ENCODE peak calls at places on chromosomes 12 and 14, in nine cellular contexts. One of them, this sample, is unnamed.

GRCh38 chr14:58638231-58639205 is 756 bp downstream of the DACT1 start:
- DNase-seq in choroid plexus epithelial cell: peak
- DNase-seq in MM.1S: no peak
- DNase-seq in fibroblast of villous mesenchyme: peak
- DNase-seq in fibroblast of lung: peak
- DNase-seq in transverse colon: peak
- DNase-seq in ovary: peak
- DNase-seq in AG04450: no peak
- DNase-seq in GM12865: peak
- DNase-seq in this sample: no peak

GRCh38 chr12:46209165-46209564 is 59.7 kb downstream of the SLC38A1 start:
- DNase-seq in GM12865: no peak
- DNase-seq in fibroblast of lung: peak
- DNase-seq in choroid plexus epithelial cell: peak
- DNase-seq in ovary: no peak
- DNase-seq in AG04450: no peak
- DNase-seq in MM.1S: no peak
- DNase-seq in transverse colon: no peak
- DNase-seq in fibroblast of villous mesenchyme: peak
- DNase-seq in this sample: no peak

GRCh38 chr14:90536092-90536491 is 139.3 kb downstream of the CALM1 start:
- DNase-seq in choroid plexus epithelial cell: no peak
- DNase-seq in MM.1S: no peak
- DNase-seq in GM12865: no peak
- DNase-seq in transverse colon: no peak
- DNase-seq in fibroblast of lung: peak
- DNase-seq in fibroblast of villous mesenchyme: peak
- DNase-seq in ovary: peak
- DNase-seq in AG04450: no peak
- DNase-seq in this sample: no peak

GRCh38 chr14:96256420-96256819 is 410 bp downstream of the BDKRB1 start:
- DNase-seq in AG04450: no peak
- DNase-seq in MM.1S: no peak
- DNase-seq in choroid plexus epithelial cell: no peak
- DNase-seq in GM12865: no peak
- DNase-seq in fibroblast of villous mesenchyme: peak
- DNase-seq in transverse colon: no peak
- DNase-seq in ovary: no peak
- DNase-seq in fibroblast of lung: no peak
- DNase-seq in this sample: no peak

GRCh38 chr14:73173092-73173735 is 36.9 kb downstream of the PSEN1 start:
- DNase-seq in MM.1S: peak
- DNase-seq in AG04450: peak
- DNase-seq in transverse colon: no peak
- DNase-seq in fibroblast of lung: peak
- DNase-seq in fibroblast of villous mesenchyme: peak
- DNase-seq in GM12865: peak
- DNase-seq in choroid plexus epithelial cell: peak
- DNase-seq in ovary: no peak
- DNase-seq in this sample: peak

GRCh38 chr14:21514341-21514740 is 3.2 kb upstream of the METTL3 start:
- DNase-seq in fibroblast of lung: no peak
- DNase-seq in fibroblast of villous mesenchyme: no peak
- DNase-seq in choroid plexus epithelial cell: no peak
- DNase-seq in transverse colon: no peak
- DNase-seq in AG04450: no peak
- DNase-seq in MM.1S: no peak
- DNase-seq in ovary: no peak
- DNase-seq in GM12865: no peak
- DNase-seq in this sample: no peak

GRCh38 chr14:69004731-69005431 is 25.8 kb upstream of the ACTN1 start:
- DNase-seq in transverse colon: no peak
- DNase-seq in AG04450: no peak
- DNase-seq in ovary: no peak
- DNase-seq in fibroblast of lung: peak
- DNase-seq in choroid plexus epithelial cell: no peak
- DNase-seq in MM.1S: no peak
- DNase-seq in fibroblast of villous mesenchyme: no peak
- DNase-seq in GM12865: no peak
- DNase-seq in this sample: no peak

GRCh38 chr14:54314365-54315134 is 82.3 kb upstream of the CDKN3 start:
- DNase-seq in MM.1S: no peak
- DNase-seq in AG04450: no peak
- DNase-seq in GM12865: no peak
- DNase-seq in ovary: no peak
- DNase-seq in transverse colon: no peak
- DNase-seq in fibroblast of lung: no peak
- DNase-seq in choroid plexus epithelial cell: no peak
- DNase-seq in fibroblast of villous mesenchyme: no peak
- DNase-seq in this sample: no peak

GRCh38 chr14:71354801-71355200 is 447.5 kb downstream of the PCNX1 start:
- DNase-seq in transverse colon: no peak
- DNase-seq in AG04450: no peak
- DNase-seq in fibroblast of lung: peak
- DNase-seq in choroid plexus epithelial cell: no peak
- DNase-seq in MM.1S: no peak
- DNase-seq in fibroblast of villous mesenchyme: no peak
- DNase-seq in GM12865: no peak
- DNase-seq in ovary: no peak
- DNase-seq in this sample: no peak

GRCh38 chr14:34119107-34119858 is 168.4 kb upstream of the EGLN3 start:
- DNase-seq in fibroblast of villous mesenchyme: no peak
- DNase-seq in ovary: no peak
- DNase-seq in GM12865: no peak
- DNase-seq in MM.1S: no peak
- DNase-seq in choroid plexus epithelial cell: no peak
- DNase-seq in AG04450: no peak
- DNase-seq in transverse colon: no peak
- DNase-seq in fibroblast of lung: no peak
- DNase-seq in this sample: no peak

GRCh38 chr12:112930350-112930749 is 7.9 kb upstream of the OAS3 start:
- DNase-seq in ovary: no peak
- DNase-seq in GM12865: no peak
- DNase-seq in choroid plexus epithelial cell: no peak
- DNase-seq in transverse colon: no peak
- DNase-seq in AG04450: no peak
- DNase-seq in fibroblast of villous mesenchyme: no peak
- DNase-seq in fibroblast of lung: no peak
- DNase-seq in MM.1S: no peak
- DNase-seq in this sample: no peak

GRCh38 chr14:61477845-61478438 is 156.6 kb downstream of the PRKCH start:
- DNase-seq in choroid plexus epithelial cell: peak
- DNase-seq in fibroblast of lung: peak
- DNase-seq in GM12865: peak
- DNase-seq in ovary: peak
- DNase-seq in transverse colon: peak
- DNase-seq in AG04450: no peak
- DNase-seq in MM.1S: no peak
- DNase-seq in fibroblast of villous mesenchyme: peak
- DNase-seq in this sample: no peak

GRCh38 chr12:108980831-108981618 is 39.8 kb downstream of the SVOP start:
- DNase-seq in choroid plexus epithelial cell: peak
- DNase-seq in MM.1S: no peak
- DNase-seq in AG04450: no peak
- DNase-seq in ovary: no peak
- DNase-seq in fibroblast of lung: peak
- DNase-seq in GM12865: no peak
- DNase-seq in fibroblast of villous mesenchyme: no peak
- DNase-seq in transverse colon: no peak
- DNase-seq in this sample: peak

GRCh38 chr12:5964913-5965900 is 20.1 kb upstream of the ANO2 start:
- DNase-seq in choroid plexus epithelial cell: peak
- DNase-seq in transverse colon: no peak
- DNase-seq in GM12865: no peak
- DNase-seq in ovary: no peak
- DNase-seq in MM.1S: no peak
- DNase-seq in AG04450: no peak
- DNase-seq in fibroblast of lung: no peak
- DNase-seq in fibroblast of villous mesenchyme: no peak
- DNase-seq in this sample: no peak

GRCh38 chr14:69682607-69683263 is 71.3 kb downstream of the SUSD6 start:
- DNase-seq in GM12865: peak
- DNase-seq in choroid plexus epithelial cell: no peak
- DNase-seq in ovary: no peak
- DNase-seq in fibroblast of lung: no peak
- DNase-seq in AG04450: no peak
- DNase-seq in transverse colon: no peak
- DNase-seq in MM.1S: peak
- DNase-seq in fibroblast of villous mesenchyme: no peak
- DNase-seq in this sample: no peak

GRCh38 chr12:64895541-64895940 is 71.1 kb downstream of the TBC1D30 start:
- DNase-seq in AG04450: no peak
- DNase-seq in fibroblast of villous mesenchyme: peak
- DNase-seq in choroid plexus epithelial cell: peak
- DNase-seq in ovary: no peak
- DNase-seq in transverse colon: no peak
- DNase-seq in GM12865: no peak
- DNase-seq in MM.1S: no peak
- DNase-seq in fibroblast of lung: peak
- DNase-seq in this sample: no peak

GRCh38 chr12:52305921-52306705 is 14.8 kb upstream of the KRT81 start:
- DNase-seq in MM.1S: no peak
- DNase-seq in GM12865: no peak
- DNase-seq in fibroblast of lung: no peak
- DNase-seq in transverse colon: no peak
- DNase-seq in AG04450: no peak
- DNase-seq in fibroblast of villous mesenchyme: no peak
- DNase-seq in ovary: no peak
- DNase-seq in choroid plexus epithelial cell: no peak
- DNase-seq in this sample: no peak
- TF ChIP-seq CTCF in MM.1S: peak
- TF ChIP-seq CTCF in GM12865: peak
- TF ChIP-seq CTCF in fibroblast of lung: peak
- TF ChIP-seq CTCF in transverse colon: no peak
- TF ChIP-seq CTCF in AG04450: peak
- TF ChIP-seq CTCF in fibroblast of villous mesenchyme: peak
- TF ChIP-seq CTCF in ovary: no peak
- TF ChIP-seq CTCF in choroid plexus epithelial cell: peak
- TF ChIP-seq CTCF in this sample: peak

GRCh38 chr12:79414252-79414651 is 276.5 kb downstream of the PAWR start:
- DNase-seq in fibroblast of villous mesenchyme: no peak
- DNase-seq in choroid plexus epithelial cell: no peak
- DNase-seq in transverse colon: peak
- DNase-seq in ovary: no peak
- DNase-seq in GM12865: no peak
- DNase-seq in AG04450: no peak
- DNase-seq in MM.1S: no peak
- DNase-seq in fibroblast of lung: no peak
- DNase-seq in this sample: no peak
- H3K4me3 ChIP-seq in fibroblast of villous mesenchyme: no peak
- H3K4me3 ChIP-seq in choroid plexus epithelial cell: no peak
- H3K4me3 ChIP-seq in transverse colon: no peak
- H3K4me3 ChIP-seq in ovary: no peak
- H3K4me3 ChIP-seq in GM12865: no peak
- H3K4me3 ChIP-seq in AG04450: no peak
- H3K4me3 ChIP-seq in MM.1S: no peak
- H3K4me3 ChIP-seq in fibroblast of lung: no peak
- H3K4me3 ChIP-seq in this sample: no peak

GRCh38 chr14:36365766-36366165 is 45.3 kb upstream of the MBIP start:
- DNase-seq in ovary: no peak
- DNase-seq in transverse colon: no peak
- DNase-seq in fibroblast of lung: no peak
- DNase-seq in MM.1S: no peak
- DNase-seq in AG04450: no peak
- DNase-seq in choroid plexus epithelial cell: no peak
- DNase-seq in fibroblast of villous mesenchyme: no peak
- DNase-seq in GM12865: no peak
- DNase-seq in this sample: no peak

GRCh38 chr14:36361210-36361853 is 40.9 kb upstream of the MBIP start:
- DNase-seq in fibroblast of lung: no peak
- DNase-seq in fibroblast of villous mesenchyme: no peak
- DNase-seq in ovary: no peak
- DNase-seq in transverse colon: no peak
- DNase-seq in choroid plexus epithelial cell: no peak
- DNase-seq in AG04450: no peak
- DNase-seq in GM12865: no peak
- DNase-seq in MM.1S: no peak
- DNase-seq in this sample: no peak

GRCh38 chr14:36367985-36368774 is 47.7 kb upstream of the MBIP start:
- DNase-seq in AG04450: no peak
- DNase-seq in fibroblast of lung: no peak
- DNase-seq in choroid plexus epithelial cell: no peak
- DNase-seq in transverse colon: no peak
- DNase-seq in fibroblast of villous mesenchyme: no peak
- DNase-seq in MM.1S: no peak
- DNase-seq in ovary: no peak
- DNase-seq in GM12865: no peak
- DNase-seq in this sample: no peak

GRCh38 chr14:36362648-36363047 is 42.2 kb upstream of the MBIP start:
- DNase-seq in fibroblast of lung: no peak
- DNase-seq in GM12865: no peak
- DNase-seq in fibroblast of villous mesenchyme: no peak
- DNase-seq in ovary: no peak
- DNase-seq in MM.1S: no peak
- DNase-seq in AG04450: no peak
- DNase-seq in transverse colon: no peak
- DNase-seq in choroid plexus epithelial cell: no peak
- DNase-seq in this sample: no peak

DNA sequence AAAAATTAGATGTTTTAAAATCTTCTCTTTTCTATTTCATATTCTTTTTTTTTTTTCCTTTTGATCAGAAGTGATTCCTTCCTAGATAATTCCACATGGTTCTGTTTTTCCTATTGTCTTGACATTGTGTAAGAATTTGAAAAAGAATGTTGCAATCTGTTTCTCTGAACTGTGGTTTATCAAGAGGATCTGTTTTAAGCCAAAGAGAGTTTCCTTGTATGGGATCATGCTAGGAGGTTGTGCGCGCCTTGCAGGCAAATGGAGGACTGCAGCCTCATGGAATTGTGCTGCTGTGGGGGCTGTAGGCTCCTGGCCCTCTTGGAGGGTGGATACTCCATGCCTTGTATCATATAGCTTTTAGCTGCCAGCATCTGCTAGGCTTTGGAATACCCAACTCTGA is 43.3 kb upstream of the MBIP start:
- DNase-seq in AG04450: no peak
- DNase-seq in choroid plexus epithelial cell: no peak
- DNase-seq in fibroblast of villous mesenchyme: no peak
- DNase-seq in transverse colon: no peak
- DNase-seq in MM.1S: no peak
- DNase-seq in GM12865: no peak
- DNase-seq in ovary: no peak
- DNase-seq in fibroblast of lung: no peak
- DNase-seq in this sample: no peak
- TF ChIP-seq CTCF in AG04450: no peak
- TF ChIP-seq CTCF in choroid plexus epithelial cell: no peak
- TF ChIP-seq CTCF in fibroblast of villous mesenchyme: no peak
- TF ChIP-seq CTCF in transverse colon: no peak
- TF ChIP-seq CTCF in MM.1S: no peak
- TF ChIP-seq CTCF in GM12865: no peak
- TF ChIP-seq CTCF in ovary: no peak
- TF ChIP-seq CTCF in fibroblast of lung: no peak
- TF ChIP-seq CTCF in this sample: no peak

DNA sequence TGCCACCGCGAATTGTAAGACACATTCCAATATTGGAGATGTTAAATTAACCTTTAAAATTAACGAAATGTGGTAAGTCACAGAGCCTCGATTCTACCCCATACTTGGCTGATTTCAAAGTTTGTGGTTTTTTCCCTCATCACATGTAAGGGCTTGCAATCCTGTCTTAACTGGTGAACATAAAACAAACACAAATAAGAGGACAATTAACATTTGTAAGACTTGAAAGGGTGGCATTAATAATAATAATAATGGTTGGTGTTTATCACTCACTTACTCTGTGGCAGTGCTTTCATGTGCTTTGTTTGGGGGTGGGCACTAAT is 26.6 kb downstream of the PPFIBP1 start:
- DNase-seq in fibroblast of villous mesenchyme: no peak
- DNase-seq in ovary: no peak
- DNase-seq in MM.1S: no peak
- DNase-seq in choroid plexus epithelial cell: peak
- DNase-seq in transverse colon: no peak
- DNase-seq in GM12865: no peak
- DNase-seq in AG04450: no peak
- DNase-seq in fibroblast of lung: no peak
- DNase-seq in this sample: no peak
- H3K4me3 ChIP-seq in fibroblast of villous mesenchyme: no peak
- H3K4me3 ChIP-seq in ovary: no peak
- H3K4me3 ChIP-seq in MM.1S: no peak
- H3K4me3 ChIP-seq in choroid plexus epithelial cell: no peak
- H3K4me3 ChIP-seq in transverse colon: no peak
- H3K4me3 ChIP-seq in GM12865: no peak
- H3K4me3 ChIP-seq in AG04450: no peak
- H3K4me3 ChIP-seq in fibroblast of lung: no peak
- H3K4me3 ChIP-seq in this sample: no peak

This sample was measured in AG04449.